ENCODE peak calls at places on chromosomes 4 and X, in nine cellular contexts. P, H, E, U, D, W, R, Y and I are unnamed samples.

GRCh38 chrX:57453901-57454300 is 137.9 kb upstream of the ZXDB start:
- DNase-seq in Y (no peak), P (peak; percentile 12), R (peak; percentile 47), D (no peak), E (no peak), W (no peak), U (no peak), H (peak; percentile 6), I (peak; percentile 0)

GRCh38 chrX:129748265-129748664 is 9.5 kb downstream of the XPNPEP2 start:
- DNase-seq in Y (no peak), W (no peak), P (no peak), U (no peak), H (no peak), E (no peak), D (no peak), R (no peak), I (no peak)

GRCh38 chr4:6840062-6840976 is 57.8 kb downstream of the KIAA0232 start:
- DNase-seq in U (no peak), W (peak; percentile 42), Y (no peak), H (no peak), E (no peak), R (peak; percentile 36), P (peak; percentile 64), D (no peak), I (no peak)

GRCh38 chrX:31353095-31353494 is 281.3 kb upstream of the FTHL17 start:
- DNase-seq in P (no peak), E (no peak), H (no peak), W (no peak), R (no peak), Y (no peak), U (no peak), D (no peak), I (no peak)

GRCh38 chrX:72120798-72121197 is 10.9 kb downstream of the RTL5 start:
- DNase-seq in U (no peak), E (no peak), W (no peak), P (no peak), Y (no peak), R (no peak), D (no peak), H (no peak), I (no peak)

GRCh38 chr4:30920043-30920442 is 199.9 kb downstream of the PCDH7 start:
- DNase-seq in W (no peak), H (no peak), P (no peak), R (peak; percentile 40), E (no peak), U (no peak), Y (no peak), D (no peak), I (no peak)

GRCh38 chr4:185709802-185710486 is 102.0 kb downstream of the SORBS2 start:
- DNase-seq in Y (no peak), R (no peak), P (no peak), U (no peak), E (no peak), D (no peak), W (no peak), H (no peak), I (no peak)

GRCh38 chr4:186852078-186852420 is 128.4 kb upstream of the FAT1 start:
- DNase-seq in W (no peak), E (no peak), H (no peak), U (no peak), Y (peak; percentile 58), P (no peak), R (no peak), D (no peak), I (no peak)

GRCh38 chr4:88746186-88746585 is 48.6 kb upstream of the NAP1L5 start:
- DNase-seq in P (no peak), E (no peak), H (no peak), R (no peak), U (no peak), W (no peak), D (no peak), Y (no peak), I (no peak)

GRCh38 chrX:23864719-23865349 is 42.9 kb downstream of the APOO start:
- DNase-seq in W (no peak), H (no peak), P (no peak), R (no peak), E (no peak), Y (no peak), U (peak; percentile 32), D (no peak), I (no peak)

GRCh38 chr4:25773358-25773757 is 89.4 kb downstream of the SEL1L3 start:
- DNase-seq in P (no peak), R (no peak), W (no peak), D (no peak), Y (no peak), U (no peak), H (no peak), E (no peak), I (no peak)

GRCh38 chrX:39759526-39760224 is 338.1 kb downstream of the BCOR start:
- DNase-seq in D (no peak), R (peak; percentile 53), Y (no peak), P (no peak), U (no peak), W (no peak), E (no peak), H (no peak), I (no peak)

GRCh38 chr4:152077582-152077981 is 316.8 kb upstream of the GATB start:
- DNase-seq in W (no peak), H (no peak), D (no peak), R (no peak), Y (no peak), E (no peak), P (no peak), U (no peak), I (no peak)

GRCh38 chr4:173642509-173642908 is 112.5 kb upstream of the HAND2 start:
- DNase-seq in U (no peak), H (no peak), Y (no peak), D (no peak), W (no peak), P (no peak), E (no peak), R (no peak), I (no peak)

GRCh38 chrX:39905475-39905889 is 192.3 kb downstream of the BCOR start:
- DNase-seq in U (no peak), H (no peak), D (no peak), Y (peak; percentile 60), W (no peak), E (no peak), P (peak; percentile 38), R (no peak), I (no peak)

GRCh38 chr4:83358410-83358809 is 23.8 kb upstream of the HPSE start:
- DNase-seq in P (no peak), R (no peak), E (no peak), U (no peak), D (no peak), Y (no peak), W (no peak), H (no peak), I (no peak)

GRCh38 chr4:103498161-103499070 is 221.4 kb downstream of the TACR3 start:
- DNase-seq in H (no peak), Y (no peak), R (no peak), E (no peak), W (no peak), P (no peak), U (no peak), D (no peak), I (no peak)

GRCh38 chr4:15198070-15198727 is 195.9 kb downstream of the CPEB2 start:
- DNase-seq in H (no peak), Y (no peak), P (no peak), W (no peak), D (no peak), R (no peak), U (no peak), E (no peak), I (no peak)

GRCh38 chrX:1165535-1166196 is 46.8 kb downstream of the CRLF2 start:
- DNase-seq in D (no peak), R (peak; percentile 38), P (no peak), U (peak; percentile 48), Y (no peak), H (peak; percentile 30), E (no peak), W (no peak), I (no peak)

GRCh38 chr4:185265942-185266341 is 56.5 kb downstream of the SNX25 start:
- DNase-seq in P (no peak), E (no peak), Y (no peak), W (no peak), H (no peak), U (no peak), D (no peak), R (no peak), I (no peak)

DNA sequence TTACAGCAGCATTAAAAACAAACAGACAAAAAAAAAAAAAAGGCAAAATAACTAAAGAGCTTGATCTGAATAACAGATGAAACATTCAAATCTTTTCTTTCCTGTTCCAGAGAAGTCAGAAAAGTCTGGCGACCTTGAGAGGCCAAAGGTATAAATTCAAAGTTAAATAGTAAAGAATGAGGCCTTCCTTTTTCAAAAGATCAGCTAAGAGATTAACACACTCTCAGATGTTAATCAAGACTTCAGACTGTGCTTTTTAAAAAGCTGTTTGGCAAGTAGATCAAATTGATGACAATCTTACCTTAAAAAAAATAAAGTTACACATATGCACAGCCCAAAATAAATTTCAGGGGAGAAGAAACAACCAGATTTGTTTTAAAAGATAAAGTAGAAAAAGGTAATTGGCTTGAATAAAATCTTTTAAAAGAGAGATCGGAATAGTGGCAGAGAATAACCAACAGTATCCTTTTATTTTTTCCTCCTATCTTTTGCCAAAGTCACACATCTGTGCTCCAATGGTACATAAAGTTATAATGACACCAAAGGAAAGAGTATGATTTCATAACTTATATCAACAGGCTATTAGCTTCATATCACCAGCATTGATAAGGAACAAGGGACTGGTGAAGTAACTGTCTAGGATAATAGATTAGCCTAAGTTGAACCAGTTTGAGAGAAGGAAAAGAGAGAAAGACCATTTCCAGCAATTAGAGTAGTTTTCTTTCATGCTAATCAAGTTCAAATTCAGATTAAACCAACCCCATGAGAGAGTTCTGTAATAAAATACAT is 70.4 kb downstream of the METTL14 start:
- DNase-seq in R (no peak), U (no peak), E (no peak), W (no peak), D (no peak), H (no peak), P (no peak), Y (no peak), I (no peak)
- H3K4me1 ChIP-seq in R (no peaks in the 10 kb centered on the region), U (no peaks in the 10 kb centered on the region), E (peaks cover 10% of the 10 kb centered on the region), W (peaks cover 14% of the 10 kb centered on the region), D (peaks cover 3% of the 10 kb centered on the region), H (no peaks in the 10 kb centered on the region), P (no peaks in the 10 kb centered on the region), Y (peaks cover 2% of the 10 kb centered on the region), I (no peaks in the 10 kb centered on the region)

GRCh38 chr4:169179609-169180526 is 90.9 kb downstream of the SH3RF1 start:
- DNase-seq in E (no peak), R (no peak), U (no peak), Y (no peak), D (no peak), W (no peak), P (no peak), H (no peak), I (no peak)
- H3K4me3 ChIP-seq in E (no peak overlapping the region), R (no peak overlapping the region), U (no peak overlapping the region), Y (no peak overlapping the region), D (no peak overlapping the region), W (peak overlapping the region; percentile 22), P (no peak overlapping the region), H (no peak overlapping the region), I (no peak overlapping the region)

GRCh38 chr4:158299459-158300007 is 89.2 kb downstream of the TMEM144 start:
- DNase-seq in U (no peak), R (no peak), Y (no peak), W (no peak), E (no peak), P (peak; percentile 12), H (no peak), D (no peak), I (no peak)
- H3K4me1 ChIP-seq in U (no peaks in the 10 kb centered on the region), R (no peaks in the 10 kb centered on the region), Y (no peaks in the 10 kb centered on the region), W (no peaks in the 10 kb centered on the region), E (no peaks in the 10 kb centered on the region), P (no peaks in the 10 kb centered on the region), H (no peaks in the 10 kb centered on the region), D (no peaks in the 10 kb centered on the region), I (no peaks in the 10 kb centered on the region)

GRCh38 chr4:112514079-112514448 is 1.9 kb downstream of the NEUROG2 start:
- DNase-seq in R (peak; percentile 66), P (no peak), D (no peak), Y (no peak), H (no peak), E (no peak), U (no peak), W (no peak), I (no peak)
- H3K4me3 ChIP-seq in R (peak overlapping the region; percentile 51), P (no peak overlapping the region), D (no peak overlapping the region), Y (no peak overlapping the region), H (no peak overlapping the region), E (no peak overlapping the region), U (no peak overlapping the region), W (no peak overlapping the region), I (peak overlapping the region; percentile 50)